ENCODE peak calls at places on chromosomes 3 and 15, in seven cellular contexts. Q is hypothalamus; B is effector memory CD8-positive, alpha-beta T cell; X is activated T-cell treated with anti-CD3 and anti-CD28 coated beads, Interleukin-2, amount 50 U/mL, for 48 hours; E is GM13977; D is pons; L is NCI-H526. F is an unnamed sample.

GRCh38 chr3:131796558-131796957 is 238.3 kb downstream of the CPNE4 start:
- DNase-seq in Q (no peak), B (no peak), X (no peak), E (no peak), D (peak; percentile 36), L (no peak), F (no peak)

GRCh38 chr3:194098036-194098871 is 37.7 kb upstream of the HES1 start:
- DNase-seq in Q (no peak), B (no peak), X (no peak), E (no peak), D (no peak), L (no peak), F (no peak)

GRCh38 chr3:175605851-175606250 is 746.7 kb downstream of the NAALADL2 start:
- DNase-seq in Q (no peak), B (no peak), X (no peak), E (no peak), D (peak; percentile 52), L (no peak), F (no peak)

GRCh38 chr3:189995129-189995528 is 125.6 kb downstream of the P3H2 start:
- DNase-seq in Q (no peak), B (no peak), X (no peak), E (no peak), D (no peak), L (no peak), F (no peak)

GRCh38 chr3:43181202-43181910 is 75.5 kb upstream of the POMGNT2 start:
- DNase-seq in Q (no peak), B (peak; percentile 18), X (peak; percentile 63), E (peak; percentile 20), D (no peak), L (no peak), F (peak; percentile 61)

GRCh38 chr3:71323558-71323957 is 260.0 kb downstream of the FOXP1 start:
- DNase-seq in Q (no peak), B (no peak), X (no peak), E (no peak), D (no peak), L (no peak), F (no peak)

GRCh38 chr3:48245136-48245535 is 4.2 kb downstream of the ZNF589 start:
- DNase-seq in Q (no peak), B (no peak), X (no peak), E (no peak), D (no peak), L (no peak), F (no peak)

GRCh38 chr15:101579766-101580165 is 72.4 kb downstream of the TM2D3 start:
- DNase-seq in Q (no peak), B (no peak), X (no peak), E (no peak), D (no peak), L (no peak), F (no peak)

GRCh38 chr15:99361541-99362185 is 110.4 kb downstream of the LRRC28 start:
- DNase-seq in Q (no peak), B (no peak), X (no peak), E (no peak), D (no peak), L (peak; percentile 8), F (no peak)

GRCh38 chr3:123124936-123125335 is 58.1 kb downstream of the PDIA5 start:
- DNase-seq in Q (no peak), B (no peak), X (no peak), E (no peak), D (no peak), L (no peak), F (no peak)

GRCh38 chr15:43505723-43506122 is 11.7 kb upstream of the MAP1A start:
- DNase-seq in Q (no peak), B (no peak), X (no peak), E (no peak), D (no peak), L (no peak), F (no peak)